ENCODE peak calls at places on chromosomes 12 and 14, in five cellular contexts. N is ovary, G is stomach, I is HCT116, P is lower leg skin. J is an unnamed sample.

GRCh38 chr14:94944636-94945258 is 174.8 kb upstream of the GSC start:
- DNase-seq in G (no peak), N (no peak), I (no peak), P (no peak), J (no peak)

GRCh38 chr12:113260127-113260526 is 38.9 kb downstream of the TPCN1 start:
- DNase-seq in I (no peak), P (no peak), G (no peak), N (no peak), J (no peak)

GRCh38 chr14:63727231-63727735 is 582 bp downstream of the SGPP1 start:
- DNase-seq in P (peak; percentile 88), I (no peak), G (peak; percentile 36), N (peak; percentile 33), J (peak; percentile 86)

GRCh38 chr12:67147447-67147846 is 121.7 kb upstream of the CAND1 start:
- DNase-seq in G (no peak), I (no peak), N (no peak), P (no peak), J (no peak)

GRCh38 chr12:50839032-50839431 is 3.7 kb upstream of the TMPRSS12 start:
- DNase-seq in P (no peak), G (no peak), I (no peak), N (no peak), J (no peak)

GRCh38 chr12:133023566-133023965 is 13.7 kb upstream of the ZNF84 start:
- DNase-seq in I (no peak), N (no peak), G (no peak), P (no peak), J (no peak)

GRCh38 chr12:45191239-45191638 is 24.7 kb upstream of the ANO6 start:
- DNase-seq in N (no peak), G (no peak), P (no peak), I (no peak), J (no peak)

GRCh38 chr12:2893007-2893406 is 2.3 kb downstream of the TULP3 start:
- DNase-seq in N (peak; percentile 38), P (peak; percentile 88), I (no peak), G (no peak), J (no peak)

GRCh38 chr12:52249041-52249461 is 16.0 kb downstream of the KRT7 start:
- DNase-seq in G (peak; percentile 84), N (no peak), I (no peak), P (peak; percentile 85), J (no peak)

GRCh38 chr12:68915055-68915454 is 17.9 kb downstream of the CPM start:
- DNase-seq in G (no peak), P (no peak), I (no peak), N (no peak), J (no peak)

GRCh38 chr14:35159742-35160409 is 37.5 kb downstream of the PRORP start:
- DNase-seq in P (no peak), I (peak; percentile 88), G (no peak), N (no peak), J (no peak)

GRCh38 chr14:60649815-60650381 is 621 bp upstream of the SIX1 start:
- DNase-seq in G (no peak), N (no peak), I (no peak), P (no peak), J (no peak)

GRCh38 chr14:55697358-55697985 is 117.5 kb downstream of the KTN1 start:
- DNase-seq in G (no peak), I (no peak), N (no peak), P (no peak), J (no peak)

GRCh38 chr14:73209943-73210342 is 27.4 kb upstream of the PAPLN start:
- DNase-seq in G (no peak), P (no peak), I (no peak), N (no peak), J (no peak)

DNA sequence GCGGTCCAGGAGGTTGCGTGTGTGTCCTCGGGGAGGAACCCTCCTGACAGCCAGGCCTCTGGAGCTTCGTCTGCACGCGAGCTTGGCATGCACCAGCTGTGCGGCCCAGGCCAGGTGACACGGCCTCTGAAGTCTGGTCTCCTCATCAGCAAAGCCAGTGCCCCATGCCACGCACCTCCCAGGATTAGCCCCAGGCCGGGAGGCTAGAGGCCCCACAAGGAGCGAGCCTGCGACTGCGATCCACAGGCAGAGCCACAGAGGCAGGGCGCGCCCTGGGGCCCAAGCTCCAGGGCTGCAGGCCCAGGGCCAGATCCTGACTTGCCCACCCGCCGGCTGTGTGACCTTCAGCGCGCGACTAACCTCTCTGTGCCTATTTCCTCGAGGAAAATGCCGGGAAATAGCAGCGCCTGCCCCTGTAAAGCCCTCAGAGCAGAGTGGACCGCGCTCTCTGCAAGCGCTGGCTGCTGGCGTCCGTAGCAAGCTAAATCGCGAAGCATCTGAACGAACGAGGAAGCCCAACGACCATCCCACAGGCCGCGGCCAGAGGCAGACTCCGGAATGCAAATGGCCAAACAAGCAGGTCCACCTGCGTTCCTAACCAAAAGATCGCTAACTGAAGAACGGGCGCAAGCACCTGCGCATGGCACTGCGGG is 492 bp upstream of the BTBD6 start:
- DNase-seq in P (no peak), I (no peak), N (no peak), G (no peak), J (peak; percentile 85)
- TF ChIP-seq POLR2A in P (no peak), I (no peak), N (no peak), G (no peak), J (no peak)

GRCh38 chr14:24135834-24136683 is at the start of gene PSME1:
- DNase-seq in N (peak; percentile 94), I (peak; percentile 71), G (peak; percentile 97), P (peak; percentile 98), J (peak; percentile 99)
- TF ChIP-seq POLR2A in N (peak; percentile 66), I (peak; percentile 70), G (no peak), P (no peak), J (no peak)

GRCh38 chr12:122087431-122088180 is 9.1 kb downstream of the MLXIP start:
- DNase-seq in N (no peak), I (no peak), P (no peak), G (no peak), J (no peak)

GRCh38 chr12:122088181-122088810 is 9.7 kb downstream of the MLXIP start:
- DNase-seq in I (no peak), G (no peak), N (no peak), P (no peak), J (no peak)

GRCh38 chr12:122093098-122093883 is 14.7 kb downstream of the MLXIP start:
- DNase-seq in P (no peak), G (no peak), I (no peak), N (no peak), J (no peak)

GRCh38 chr12:122089080-122089479 is 10.5 kb downstream of the MLXIP start:
- DNase-seq in N (no peak), I (no peak), P (no peak), G (no peak), J (no peak)

GRCh38 chr12:122090759-122091535 is 12.4 kb downstream of the MLXIP start:
- DNase-seq in G (no peak), N (no peak), P (no peak), I (no peak), J (no peak)
- TF ChIP-seq POLR2A in G (no peak), N (no peak), P (no peak), I (no peak), J (no peak)

GRCh38 chr12:95073698-95074520 is 491 bp upstream of the NR2C1 start:
- DNase-seq in N (peak; percentile 23), I (no peak), P (no peak), G (no peak), J (no peak)

GRCh38 chr12:95074766-95075165 is 1.3 kb upstream of the NR2C1 start:
- DNase-seq in I (no peak), G (no peak), P (no peak), N (no peak), J (no peak)

GRCh38 chr12:95077341-95077740 is 3.9 kb upstream of the NR2C1 start:
- DNase-seq in P (no peak), G (no peak), I (no peak), N (no peak), J (no peak)

GRCh38 chr12:95070378-95070777 is 3.0 kb downstream of the NR2C1 start:
- DNase-seq in P (no peak), G (no peak), I (no peak), N (no peak), J (no peak)

GRCh38 chr12:95072900-95073697 is at the start of gene NR2C1:
- DNase-seq in I (peak; percentile 91), P (peak; percentile 97), G (peak; percentile 88), N (peak; percentile 95), J (peak; percentile 97)
- TF ChIP-seq POLR2A in I (peak; percentile 52), P (no peak), G (no peak), N (peak; percentile 22), J (no peak)

J was measured in spleen.